ENCODE peak calls at places on chromosomes 2 and 18, in seven cellular contexts. G is HFFc6; R is endothelial cell of umbilical vein; D is AG10803; L is CD8-positive, alpha-beta T cell; M is tibial nerve; V is thoracic aorta. J is an unnamed sample.

GRCh38 chr2:179444056-179444455 is 179.4 kb upstream of the SESTD1 start:
- DNase-seq in G (no peak), R (no peak), D (peak; percentile 49), L (no peak), M (peak; percentile 51), V (no peak), J (no peak)

GRCh38 chr18:48792611-48793368 is 158.0 kb downstream of the SMAD7 start:
- DNase-seq in G (no peak), R (no peak), D (no peak), L (no peak), M (no peak), V (no peak), J (no peak)

GRCh38 chr2:386406-387103 is 98.7 kb upstream of the ALKAL2 start:
- DNase-seq in G (no peak), R (no peak), D (no peak), L (no peak), M (no peak), V (no peak), J (no peak)

GRCh38 chr2:119819846-119820245 is 60.1 kb downstream of the PTPN4 start:
- DNase-seq in G (no peak), R (no peak), D (no peak), L (no peak), M (no peak), V (no peak), J (no peak)

GRCh38 chr2:239499989-239500914 is 99.4 kb upstream of the HDAC4 start:
- DNase-seq in G (no peak), R (no peak), D (peak; percentile 45), L (no peak), M (peak; percentile 27), V (no peak), J (no peak)

GRCh38 chr18:36402765-36403396 is 105.4 kb downstream of the FHOD3 start:
- DNase-seq in G (peak; percentile 22), R (no peak), D (peak; percentile 94), L (no peak), M (peak; percentile 74), V (peak; percentile 27), J (no peak)

GRCh38 chr18:10086458-10086857 is 172.6 kb downstream of the VAPA start:
- DNase-seq in G (no peak), R (no peak), D (no peak), L (no peak), M (no peak), V (no peak), J (no peak)

GRCh38 chr2:128455710-128456050 is 137.0 kb upstream of the HS6ST1 start:
- DNase-seq in G (no peak), R (no peak), D (no peak), L (no peak), M (no peak), V (no peak), J (no peak)

GRCh38 chr2:119249855-119250775 is 26.5 kb downstream of the STEAP3 start:
- DNase-seq in G (no peak), R (no peak), D (no peak), L (no peak), M (no peak), V (no peak), J (no peak)

GRCh38 chr2:241041557-241042158 is 43.2 kb downstream of the SNED1 start:
- DNase-seq in G (no peak), R (no peak), D (no peak), L (no peak), M (peak; percentile 2), V (no peak), J (no peak)

GRCh38 chr2:108184421-108184820 is 55.3 kb upstream of the SULT1C3 start:
- DNase-seq in G (peak; percentile 24), R (no peak), D (peak; percentile 13), L (no peak), M (no peak), V (no peak), J (no peak)

GRCh38 chr2:13607139-13607538 is 890.4 kb downstream of the TRIB2 start:
- DNase-seq in G (no peak), R (no peak), D (no peak), L (no peak), M (no peak), V (no peak), J (no peak)

GRCh38 chr2:200616656-200617055 is 30.8 kb downstream of the AOX1 start:
- DNase-seq in G (no peak), R (no peak), D (peak; percentile 59), L (no peak), M (no peak), V (no peak), J (no peak)

GRCh38 chr2:200619275-200619674 is 33.5 kb downstream of the AOX1 start:
- DNase-seq in G (no peak), R (no peak), D (peak; percentile 24), L (no peak), M (no peak), V (no peak), J (no peak)

GRCh38 chr2:200618051-200618419 is 32.2 kb downstream of the AOX1 start:
- DNase-seq in G (no peak), R (no peak), D (no peak), L (no peak), M (no peak), V (no peak), J (no peak)

GRCh38 chr2:200617089-200618050 is 31.6 kb downstream of the AOX1 start:
- DNase-seq in G (no peak), R (no peak), D (peak; percentile 76), L (no peak), M (no peak), V (no peak), J (no peak)

DNA sequence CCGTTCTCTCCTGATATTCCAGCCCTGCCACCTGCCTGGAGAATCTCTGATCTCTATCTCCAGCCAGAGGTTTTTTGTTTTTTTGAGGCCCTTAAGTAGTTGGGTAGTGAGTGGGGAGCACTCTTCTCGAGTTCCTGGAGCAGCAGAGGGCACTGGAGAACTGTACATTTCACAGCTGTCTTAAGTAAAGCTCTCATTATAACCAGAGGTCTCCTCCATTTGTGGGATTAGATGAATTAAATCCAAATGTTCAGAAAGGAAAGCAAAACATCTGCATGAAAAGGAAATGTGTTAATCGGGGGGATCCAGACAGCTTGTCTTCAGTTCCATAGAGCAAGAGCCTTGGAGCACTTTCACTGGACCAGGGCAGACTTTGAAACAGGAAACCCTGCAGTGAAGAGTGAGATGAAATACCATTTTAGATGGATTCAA is 32.8 kb downstream of the AOX1 start:
- DNase-seq in G (no peak), R (no peak), D (peak; percentile 85), L (no peak), M (no peak), V (no peak), J (no peak)
- TF ChIP-seq CTCF in G (peak; percentile 36), R (no peak), D (peak; percentile 62), L (no peak), M (peak; percentile 12), V (no peak), J (no peak)

GRCh38 chr2:191866195-191866594 is 19.3 kb upstream of the CAVIN2 start:
- DNase-seq in G (no peak), R (no peak), D (no peak), L (no peak), M (no peak), V (no peak), J (no peak)
- TF ChIP-seq CTCF in G (no peak), R (no peak), D (no peak), L (no peak), M (no peak), V (no peak), J (no peak)

DNA sequence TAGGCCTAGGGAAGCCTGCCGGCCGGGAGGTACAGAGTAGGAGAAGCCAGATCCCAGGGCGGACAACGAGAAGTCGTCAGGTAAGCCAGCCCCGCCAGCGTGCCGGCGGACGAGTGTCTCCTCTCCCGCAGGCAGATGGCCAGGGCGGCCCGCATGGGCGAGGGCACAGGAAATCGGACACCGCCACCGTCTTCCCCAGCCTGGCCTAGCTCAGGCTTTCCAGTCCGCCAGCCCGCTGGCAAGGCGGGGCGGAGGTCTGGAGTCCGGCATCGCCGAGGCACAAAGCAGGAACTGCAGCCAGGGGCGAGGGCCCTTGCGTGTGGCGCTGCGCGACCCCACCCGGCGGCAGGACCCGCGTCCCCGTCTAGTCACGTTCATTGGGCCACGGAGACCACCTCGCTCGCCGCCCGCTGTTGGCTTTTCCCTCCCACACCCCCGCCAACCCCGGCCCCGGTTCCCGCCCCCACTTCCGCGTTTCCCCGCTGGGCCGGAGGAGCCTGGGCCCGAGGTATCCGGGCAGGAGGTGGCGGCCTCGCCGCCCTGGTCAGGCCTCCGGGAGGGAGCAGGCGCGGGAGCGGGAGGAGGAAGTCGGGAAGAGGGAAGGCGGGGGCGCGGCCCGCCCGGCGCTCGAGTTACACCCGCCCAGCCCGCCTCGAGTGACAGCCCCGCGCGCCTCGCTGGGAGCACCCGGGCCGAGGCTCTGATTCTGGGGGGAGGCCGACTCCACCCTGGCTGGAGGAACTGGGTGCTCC is at the start of gene GPD2:
- DNase-seq in G (peak; percentile 79), R (peak; percentile 81), D (peak; percentile 90), L (peak; percentile 46), M (peak; percentile 85), V (peak; percentile 58), J (peak; percentile 76)
- TF ChIP-seq CTCF in G (peak; percentile 25), R (no peak), D (no peak), L (no peak), M (no peak), V (no peak), J (peak; percentile 29)

GRCh38 chr2:86082768-86083167 is 22.9 kb downstream of the POLR1A start:
- DNase-seq in G (no peak), R (no peak), D (no peak), L (no peak), M (no peak), V (no peak), J (no peak)

GRCh38 chr2:86078801-86079545 is 26.7 kb downstream of the POLR1A start:
- DNase-seq in G (no peak), R (peak; percentile 68), D (peak; percentile 58), L (no peak), M (peak; percentile 67), V (no peak), J (no peak)

GRCh38 chr2:86074811-86075210 is 30.9 kb downstream of the POLR1A start:
- DNase-seq in G (no peak), R (no peak), D (no peak), L (no peak), M (no peak), V (no peak), J (no peak)

GRCh38 chr2:86081724-86082123 is 24.0 kb downstream of the POLR1A start:
- DNase-seq in G (no peak), R (no peak), D (no peak), L (no peak), M (no peak), V (no peak), J (no peak)

DNA sequence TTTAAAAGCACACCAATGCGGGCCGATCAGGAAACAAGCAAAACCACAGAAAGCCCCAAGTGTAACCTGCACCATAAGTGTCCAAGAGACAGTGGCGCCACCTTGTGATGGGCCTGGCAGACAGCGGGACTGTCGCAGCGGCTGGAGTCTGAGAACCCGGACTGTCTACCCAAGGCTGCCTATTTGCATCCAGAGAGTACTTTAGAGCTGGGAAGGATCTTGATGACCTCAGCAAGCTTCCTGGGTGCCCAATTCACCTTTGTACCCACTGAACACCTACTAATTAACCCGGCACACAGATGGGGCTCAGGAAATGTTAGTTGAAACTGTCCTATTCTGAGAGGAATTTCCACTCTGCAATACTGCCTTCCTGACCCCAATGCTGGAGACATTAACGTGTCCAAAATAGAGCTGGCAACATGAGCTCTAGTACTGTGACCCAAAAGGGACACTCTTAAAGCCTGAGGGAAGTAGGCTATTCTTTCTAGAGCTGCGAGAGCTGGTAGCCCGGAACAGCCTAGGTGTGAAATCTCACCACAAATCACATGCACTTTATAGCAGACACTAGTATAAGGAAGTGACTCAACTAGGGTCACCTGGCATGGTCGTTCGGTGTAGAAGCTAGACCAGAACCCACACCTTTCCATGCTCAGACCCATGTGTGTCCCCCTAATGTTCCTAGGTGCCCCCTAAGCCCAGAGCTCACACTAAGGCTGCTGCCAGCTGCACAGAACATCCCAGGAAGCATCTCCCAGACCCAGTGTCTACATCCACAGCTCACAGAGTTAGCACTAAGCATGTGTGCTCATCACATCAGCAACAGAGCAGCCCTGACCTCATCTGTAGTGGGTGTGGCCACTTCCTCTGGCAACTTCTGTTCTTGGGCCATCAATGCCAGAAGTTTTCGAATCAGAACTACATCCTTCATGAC is 25.4 kb downstream of the POLR1A start:
- DNase-seq in G (peak; percentile 64), R (peak; percentile 58), D (peak; percentile 66), L (peak; percentile 73), M (peak; percentile 86), V (peak; percentile 36), J (peak; percentile 85)
- TF ChIP-seq CTCF in G (peak; percentile 89), R (peak; percentile 84), D (peak; percentile 89), L (peak; percentile 69), M (peak; percentile 79), V (peak; percentile 73), J (peak; percentile 83)